ENCODE peak calls at places on chromosomes 11 and 22, in ten cellular contexts. C, I, V, D, O, L, N, K, S and J are unnamed samples. For H3K27me3, the result is how much of the 10 kb centered on the place peaks cover.

GRCh38 chr22:42069801-42070516 is 653 bp downstream of the NAGA start:
- DNase-seq in C (no peak), I (no peak), V (no peak), D (no peak), O (no peak), L (no peak), N (no peak), K (no peak), S (no peak), J (no peak)

GRCh38 chr11:68140496-68141246 is 19.5 kb upstream of the CHKA start:
- DNase-seq in C (no peak), I (no peak), V (peak), D (no peak), O (no peak), L (no peak), N (no peak), K (no peak), S (no peak), J (no peak)

GRCh38 chr11:27705873-27706820 is 5.9 kb upstream of the BDNF start:
- DNase-seq in C (no peak), I (peak), V (no peak), D (no peak), O (no peak), L (no peak), N (no peak), K (no peak), S (no peak), J (no peak)

GRCh38 chr22:42326786-42327185 is 56.3 kb upstream of the TCF20 start:
- DNase-seq in C (no peak), I (no peak), V (no peak), D (no peak), O (no peak), L (no peak), N (no peak), K (no peak), S (no peak), J (no peak)

GRCh38 chr22:45284705-45285305 is at the start of gene UPK3A:
- DNase-seq in C (no peak), I (peak), V (peak), D (peak), O (no peak), L (peak), N (peak), K (peak), S (no peak), J (no peak)

GRCh38 chr22:39349967-39350802 is at the start of gene SYNGR1:
- DNase-seq in C (no peak), I (peak), V (no peak), D (no peak), O (no peak), L (no peak), N (peak), K (no peak), S (no peak), J (no peak)

GRCh38 chr11:9527481-9528140 is 45.9 kb upstream of the WEE1 start:
- DNase-seq in C (no peak), I (no peak), V (peak), D (no peak), O (peak), L (no peak), N (no peak), K (no peak), S (no peak), J (peak)

GRCh38 chr11:32255876-32256275 is 165.0 kb downstream of the RCN1 start:
- DNase-seq in C (no peak), I (no peak), V (no peak), D (no peak), O (no peak), L (no peak), N (no peak), K (no peak), S (no peak), J (no peak)

GRCh38 chr11:113176971-113177370 is 137.4 kb upstream of the TTC12 start:
- DNase-seq in C (no peak), I (no peak), V (no peak), D (no peak), O (peak), L (no peak), N (no peak), K (no peak), S (no peak), J (peak)

GRCh38 chr11:103601230-103601846 is 435.1 kb upstream of the DDI1 start:
- DNase-seq in C (no peak), I (peak), V (peak), D (no peak), O (peak), L (no peak), N (peak), K (peak), S (no peak), J (no peak)

GRCh38 chr11:64055077-64055476 is 19.3 kb downstream of the FLRT1 start:
- DNase-seq in C (no peak), I (peak), V (no peak), D (no peak), O (no peak), L (peak), N (peak), K (peak), S (no peak), J (no peak)

GRCh38 chr22:50016988-50017700 is 4.6 kb upstream of the IL17REL start:
- DNase-seq in C (no peak), I (no peak), V (no peak), D (no peak), O (no peak), L (peak), N (no peak), K (no peak), S (no peak), J (no peak)

GRCh38 chr11:108221401-108221800 is 1.0 kb downstream of the NPAT start:
- DNase-seq in C (no peak), I (no peak), V (no peak), D (no peak), O (peak), L (no peak), N (no peak), K (no peak), S (no peak), J (no peak)

GRCh38 chr11:12526789-12527188 is 147.4 kb upstream of the TEAD1 start:
- DNase-seq in C (no peak), I (no peak), V (peak), D (no peak), O (peak), L (no peak), N (no peak), K (no peak), S (no peak), J (no peak)

GRCh38 chr22:31625661-31626426 is 36.2 kb downstream of the PISD start:
- DNase-seq in C (no peak), I (peak), V (peak), D (peak), O (peak), L (peak), N (peak), K (peak), S (no peak), J (no peak)

GRCh38 chr11:73187854-73188253 is 30.2 kb upstream of the P2RY2 start:
- DNase-seq in C (no peak), I (no peak), V (no peak), D (no peak), O (no peak), L (no peak), N (no peak), K (no peak), S (no peak), J (no peak)

GRCh38 chr22:37171662-37172061 is 16.4 kb downstream of the C1QTNF6 start:
- DNase-seq in C (no peak), I (no peak), V (no peak), D (no peak), O (no peak), L (no peak), N (no peak), K (no peak), S (no peak), J (no peak)

GRCh38 chr11:89612111-89612510 is 98.0 kb upstream of the TRIM77 start:
- DNase-seq in C (no peak), I (no peak), V (no peak), D (no peak), O (no peak), L (no peak), N (no peak), K (no peak), S (no peak), J (no peak)

GRCh38 chr11:116742104-116742503 is 30.7 kb downstream of the BUD13 start:
- DNase-seq in C (no peak), I (no peak), V (no peak), D (no peak), O (peak), L (no peak), N (no peak), K (no peak), S (no peak), J (no peak)

GRCh38 chr22:49031746-49032330 is 795.8 kb downstream of the BRD1 start:
- DNase-seq in C (no peak), I (no peak), V (no peak), D (peak), O (no peak), L (no peak), N (no peak), K (no peak), S (no peak), J (no peak)

GRCh38 chr11:114304065-114304464 is 7.9 kb downstream of the NNMT start:
- DNase-seq in C (no peak), I (no peak), V (no peak), D (no peak), O (no peak), L (no peak), N (no peak), K (no peak), S (no peak), J (no peak)

GRCh38 chr11:114307524-114308203 is 11.5 kb downstream of the NNMT start:
- DNase-seq in C (no peak), I (no peak), V (peak), D (peak), O (peak), L (peak), N (no peak), K (peak), S (no peak), J (peak)

GRCh38 chr11:114302663-114303062 is 6.5 kb downstream of the NNMT start:
- DNase-seq in C (no peak), I (no peak), V (no peak), D (no peak), O (no peak), L (no peak), N (no peak), K (no peak), S (no peak), J (no peak)

GRCh38 chr11:114301927-114302326 is 5.7 kb downstream of the NNMT start:
- DNase-seq in C (no peak), I (no peak), V (no peak), D (no peak), O (no peak), L (no peak), N (no peak), K (no peak), S (no peak), J (no peak)

GRCh38 chr11:114304969-114305368 is 8.8 kb downstream of the NNMT start:
- DNase-seq in C (no peak), I (no peak), V (no peak), D (no peak), O (no peak), L (no peak), N (no peak), K (no peak), S (no peak), J (no peak)
- TF ChIP-seq CTCF in C (no peak), I (no peak), V (no peak), D (no peak), O (no peak), L (no peak), N (no peak), K (no peak), S (no peak), J (no peak)

DNA sequence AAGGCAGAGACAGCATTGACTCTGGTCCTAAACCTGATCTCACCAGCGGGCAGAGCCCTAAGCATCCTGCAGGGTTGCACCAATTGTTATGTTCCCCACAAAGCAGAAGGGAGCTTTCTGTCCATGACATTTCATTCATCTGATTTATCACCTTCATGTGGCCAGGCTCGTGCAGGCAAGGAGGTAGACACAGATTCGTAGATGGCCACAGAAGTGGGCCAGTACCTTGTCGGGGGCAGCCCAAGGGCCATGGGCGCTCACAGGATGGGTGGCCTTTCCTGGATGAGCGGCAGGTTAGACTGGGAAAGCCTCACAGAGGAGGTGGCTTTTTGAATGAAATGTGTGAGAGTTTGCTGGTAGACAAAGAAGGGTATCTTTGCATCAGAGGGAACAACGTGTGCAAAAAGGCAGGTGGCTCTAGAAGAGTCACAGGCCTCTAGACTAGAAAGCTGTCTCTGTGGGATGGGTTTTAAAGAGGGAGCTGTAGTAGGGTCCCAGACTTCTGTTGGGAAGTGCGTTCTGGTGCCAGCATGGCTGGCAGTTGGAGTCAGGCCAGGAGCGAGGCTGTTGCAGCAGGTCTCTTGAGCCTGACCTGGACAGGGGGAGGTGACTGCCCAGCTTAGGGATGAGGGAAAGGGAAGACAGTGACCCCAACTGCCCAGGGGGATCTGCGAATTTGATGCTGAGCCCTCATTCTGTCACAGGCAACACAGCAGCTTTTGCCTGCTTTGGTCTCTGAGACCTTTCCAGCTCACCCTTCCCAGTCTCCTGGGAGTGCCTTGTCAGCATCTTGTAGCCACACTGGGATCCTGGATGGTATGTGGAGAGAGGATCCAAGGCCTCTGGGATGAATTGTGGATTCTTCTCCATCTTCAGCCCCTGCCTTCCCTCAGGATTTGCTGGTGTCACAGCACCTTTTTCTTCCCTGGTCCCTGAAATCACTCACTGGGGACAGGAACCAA is 3.2 kb downstream of the TSKU start:
- DNase-seq in C (no peak), I (no peak), V (no peak), D (no peak), O (no peak), L (no peak), N (no peak), K (no peak), S (no peak), J (no peak)
- H3K4me3 ChIP-seq in C (no peak), I (no peak), V (no peak), D (no peak), O (no peak), L (peak), N (no peak), K (no peak), S (no peak), J (no peak)

GRCh38 chr11:134907636-134908035 is 495.6 kb upstream of the B3GAT1 start:
- DNase-seq in C (no peak), I (no peak), V (no peak), D (no peak), O (no peak), L (no peak), N (no peak), K (no peak), S (no peak), J (no peak)
- H3K27me3 ChIP-seq in C (under half), I (under half), V (under half), D (under half), O (under half), L (half or more), N (under half), K (under half), S (under half), J (under half)

GRCh38 chr22:22691716-22692701 is 47.6 kb downstream of the GGTLC2 start:
- DNase-seq in C (no peak), I (no peak), V (no peak), D (no peak), O (no peak), L (no peak), N (no peak), K (no peak), S (no peak), J (no peak)

GRCh38 chr22:22691055-22691454 is 46.6 kb downstream of the GGTLC2 start:
- DNase-seq in C (no peak), I (no peak), V (no peak), D (no peak), O (no peak), L (no peak), N (no peak), K (no peak), S (no peak), J (no peak)

GRCh38 chr22:22694106-22694505 is 49.7 kb downstream of the GGTLC2 start:
- DNase-seq in C (no peak), I (no peak), V (no peak), D (no peak), O (no peak), L (no peak), N (no peak), K (no peak), S (no peak), J (no peak)

GRCh38 chr22:22693531-22693884 is 49.1 kb downstream of the GGTLC2 start:
- DNase-seq in C (no peak), I (no peak), V (no peak), D (no peak), O (no peak), L (no peak), N (no peak), K (no peak), S (no peak), J (no peak)

GRCh38 chr22:22692707-22693530 is 48.5 kb downstream of the GGTLC2 start:
- DNase-seq in C (no peak), I (no peak), V (peak), D (no peak), O (peak), L (no peak), N (no peak), K (no peak), S (no peak), J (no peak)
- TF ChIP-seq CTCF in C (peak), I (peak), V (peak), D (no peak), O (peak), L (peak), N (no peak), K (peak), S (no peak), J (peak)

DNA sequence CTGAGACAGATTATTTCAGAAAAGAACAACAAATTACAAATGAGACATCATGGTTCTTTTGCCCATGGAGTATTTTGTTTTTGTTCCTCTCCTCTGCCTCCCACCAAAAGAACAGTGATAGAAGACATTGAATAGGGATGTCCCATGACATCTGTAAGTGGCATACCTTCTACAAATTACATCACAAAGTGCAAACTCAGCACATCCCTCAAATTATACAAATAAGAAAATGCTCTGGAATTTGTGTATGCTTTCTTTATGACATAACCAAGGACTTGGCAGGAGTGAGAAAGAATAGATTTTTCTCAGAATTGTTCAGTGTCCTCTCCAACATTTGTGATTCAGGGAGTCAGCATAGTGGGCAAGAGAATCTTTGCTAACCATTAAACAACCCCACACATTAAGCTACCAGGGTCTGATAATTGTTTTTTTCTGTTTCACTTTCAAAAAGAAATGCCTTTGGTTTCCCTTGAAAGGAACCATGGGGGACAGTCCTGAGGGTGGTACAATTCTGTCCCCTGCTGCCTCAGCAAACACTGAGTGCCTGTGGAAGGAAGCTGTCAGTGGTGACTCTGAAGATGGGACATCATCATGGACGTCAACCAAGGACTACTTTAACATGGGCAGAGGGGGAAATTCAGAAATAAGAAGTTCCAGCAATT is 430.3 kb downstream of the AASDHPPT start:
- DNase-seq in C (no peak), I (no peak), V (no peak), D (no peak), O (no peak), L (no peak), N (no peak), K (no peak), S (no peak), J (no peak)
- H3K4me3 ChIP-seq in C (no peak), I (no peak), V (no peak), D (no peak), O (no peak), L (no peak), N (no peak), K (no peak), S (no peak), J (no peak)

GRCh38 chr11:82194521-82194920 is 539.1 kb downstream of the FAM181B start:
- DNase-seq in C (no peak), I (no peak), V (no peak), D (no peak), O (no peak), L (no peak), N (no peak), K (no peak), S (no peak), J (no peak)
- H3K27me3 ChIP-seq in C (under half), I (under half), V (under half), D (under half), O (under half), L (under half), N (under half), K (under half), S (under half), J (under half)

GRCh38 chr22:21992593-21993237 is 10.1 kb upstream of the TOP3B start:
- DNase-seq in C (no peak), I (no peak), V (no peak), D (no peak), O (no peak), L (no peak), N (no peak), K (no peak), S (no peak), J (no peak)

GRCh38 chr22:21991774-21992173 is 9.2 kb upstream of the TOP3B start:
- DNase-seq in C (no peak), I (no peak), V (no peak), D (no peak), O (no peak), L (no peak), N (no peak), K (no peak), S (no peak), J (no peak)

GRCh38 chr22:21991309-21991596 is 8.7 kb upstream of the TOP3B start:
- DNase-seq in C (no peak), I (no peak), V (no peak), D (no peak), O (no peak), L (no peak), N (no peak), K (no peak), S (no peak), J (no peak)

GRCh38 chr22:21989049-21989448 is 6.5 kb upstream of the TOP3B start:
- DNase-seq in C (no peak), I (no peak), V (no peak), D (no peak), O (no peak), L (no peak), N (no peak), K (no peak), S (no peak), J (no peak)

GRCh38 chr22:21990449-21991308 is 8.1 kb upstream of the TOP3B start:
- DNase-seq in C (no peak), I (no peak), V (no peak), D (no peak), O (no peak), L (no peak), N (no peak), K (no peak), S (no peak), J (no peak)
- TF ChIP-seq CTCF in C (no peak), I (no peak), V (no peak), D (no peak), O (no peak), L (no peak), N (no peak), K (no peak), S (no peak), J (no peak)

GRCh38 chr22:24985824-24986214 is 33.3 kb downstream of the KIAA1671 start:
- DNase-seq in C (no peak), I (no peak), V (peak), D (no peak), O (peak), L (no peak), N (no peak), K (peak), S (no peak), J (no peak)
- H3K4me3 ChIP-seq in C (no peak), I (no peak), V (no peak), D (no peak), O (no peak), L (peak), N (peak), K (no peak), S (peak), J (no peak)

DNA sequence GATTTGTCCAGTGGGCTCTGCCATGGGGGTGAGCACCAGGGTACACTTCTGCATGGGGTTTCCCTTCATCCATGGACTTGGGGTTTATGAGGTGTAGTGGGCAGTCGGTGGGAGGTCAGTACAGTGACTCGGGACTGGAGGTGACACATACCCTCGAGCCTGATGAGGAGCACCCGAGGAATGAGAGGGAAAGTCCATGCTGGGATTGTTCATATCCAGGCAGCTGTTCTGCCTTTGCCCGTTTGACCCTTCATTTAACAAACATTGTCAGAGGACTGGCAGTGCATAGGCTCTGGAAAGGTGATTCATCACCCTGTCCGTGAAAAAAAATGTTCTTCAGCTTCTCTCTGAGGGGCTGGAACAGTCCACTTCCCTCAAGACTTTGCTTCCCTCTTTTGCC is 2.7 kb downstream of the NAV2 start:
- DNase-seq in C (no peak), I (no peak), V (peak), D (no peak), O (peak), L (no peak), N (no peak), K (no peak), S (peak), J (peak)
- H3K27me3 ChIP-seq in C (under half), I (half or more), V (under half), D (under half), O (under half), L (under half), N (under half), K (under half), S (under half), J (under half)